ENCODE peak calls at places on chromosomes 1 and 21, in four cellular contexts. F is lower lobe of right lung, C is GM23338, P is stomach. Y is an unnamed sample. For H3K27me3, the result is how much of the 10 kb centered on the place peaks cover.

GRCh38 chr1:162213281-162213909 is 143.9 kb downstream of the NOS1AP start:
- DNase-seq in F (peak), P (peak), C (peak), Y (no peak)

GRCh38 chr1:240115831-240116230 is 24.1 kb downstream of the FMN2 start:
- DNase-seq in P (no peak), C (peak), F (no peak), Y (no peak)

GRCh38 chr1:88973520-88974137 is 18.8 kb downstream of the KYAT3 start:
- DNase-seq in C (peak), P (no peak), F (no peak), Y (no peak)

GRCh38 chr1:67834246-67834877 is 1.1 kb upstream of the GNG12 start:
- DNase-seq in F (no peak), C (no peak), P (no peak), Y (no peak)

GRCh38 chr1:34436836-34437235 is 260.1 kb downstream of the C1orf94 start:
- DNase-seq in C (no peak), F (no peak), P (no peak), Y (no peak)

GRCh38 chr21:36005879-36006400 is 54.4 kb downstream of the SETD4 start:
- DNase-seq in P (no peak), F (no peak), C (no peak), Y (no peak)

GRCh38 chr1:206905295-206906164 is 8.3 kb downstream of the IL24 start:
- DNase-seq in C (no peak), P (no peak), F (no peak), Y (no peak)

GRCh38 chr1:154442006-154442740 is 37.0 kb downstream of the IL6R start:
- DNase-seq in F (no peak), C (peak), P (no peak), Y (peak)

GRCh38 chr1:160997323-160998038 is 23.5 kb downstream of the F11R start:
- DNase-seq in F (peak), C (peak), P (peak), Y (peak)

GRCh38 chr1:161374373-161374772 is 6.7 kb upstream of the CFAP126 start:
- DNase-seq in P (no peak), F (no peak), C (peak), Y (no peak)

GRCh38 chr1:213457097-213457680 is 406.1 kb downstream of the RPS6KC1 start:
- DNase-seq in P (no peak), F (no peak), C (no peak), Y (no peak)

GRCh38 chr21:35628331-35628730 is 432.0 kb downstream of the SETD4 start:
- DNase-seq in C (no peak), F (no peak), P (no peak), Y (no peak)

GRCh38 chr1:234676103-234676594 is 66.2 kb upstream of the IRF2BP2 start:
- DNase-seq in C (peak), F (peak), P (peak), Y (peak)

GRCh38 chr1:232820431-232820830 is 15.2 kb downstream of the MAP10 start:
- DNase-seq in C (no peak), F (no peak), P (no peak), Y (no peak)

GRCh38 chr1:162351443-162351842 is 25.2 kb downstream of the SPATA46 start:
- DNase-seq in F (no peak), C (no peak), P (no peak), Y (no peak)

GRCh38 chr21:33858672-33859372 is 56.8 kb downstream of the ATP5PO start:
- DNase-seq in P (no peak), C (no peak), F (no peak), Y (peak)

GRCh38 chr1:98048234-98048633 is 127.4 kb upstream of the DPYD start:
- DNase-seq in F (peak), P (peak), C (peak), Y (peak)

GRCh38 chr1:183812686-183813569 is 8.0 kb downstream of the RGL1 start:
- DNase-seq in P (no peak), C (peak), F (no peak), Y (no peak)

GRCh38 chr1:203362561-203363055 is 11.7 kb upstream of the FMOD start:
- DNase-seq in F (no peak), C (no peak), P (no peak), Y (no peak)
- H3K27me3 ChIP-seq in F (under half), C (under half), P (under half), Y (under half)

DNA sequence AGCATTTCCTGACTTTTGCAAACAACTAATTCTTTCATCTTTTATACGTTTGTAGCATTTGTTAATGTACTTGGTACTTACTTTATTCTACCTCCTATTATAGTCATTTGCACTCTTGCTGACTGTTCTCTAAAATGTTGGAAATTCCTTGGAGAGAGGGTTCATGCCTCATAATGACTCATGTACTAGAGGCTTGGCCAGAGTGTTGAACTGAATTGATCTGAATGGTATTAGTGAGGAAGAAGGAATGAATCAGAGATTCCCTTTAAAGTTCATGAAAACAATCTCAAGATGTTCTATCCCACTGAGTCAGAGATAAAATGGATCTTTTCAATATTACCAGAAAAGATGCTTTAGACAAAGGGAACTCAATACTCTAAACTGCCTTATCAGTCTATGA is 383.4 kb downstream of the SEC16B start:
- DNase-seq in P (no peak), F (no peak), C (no peak), Y (no peak)
- H3K4me3 ChIP-seq in P (no peak), F (no peak), C (no peak), Y (no peak)

DNA sequence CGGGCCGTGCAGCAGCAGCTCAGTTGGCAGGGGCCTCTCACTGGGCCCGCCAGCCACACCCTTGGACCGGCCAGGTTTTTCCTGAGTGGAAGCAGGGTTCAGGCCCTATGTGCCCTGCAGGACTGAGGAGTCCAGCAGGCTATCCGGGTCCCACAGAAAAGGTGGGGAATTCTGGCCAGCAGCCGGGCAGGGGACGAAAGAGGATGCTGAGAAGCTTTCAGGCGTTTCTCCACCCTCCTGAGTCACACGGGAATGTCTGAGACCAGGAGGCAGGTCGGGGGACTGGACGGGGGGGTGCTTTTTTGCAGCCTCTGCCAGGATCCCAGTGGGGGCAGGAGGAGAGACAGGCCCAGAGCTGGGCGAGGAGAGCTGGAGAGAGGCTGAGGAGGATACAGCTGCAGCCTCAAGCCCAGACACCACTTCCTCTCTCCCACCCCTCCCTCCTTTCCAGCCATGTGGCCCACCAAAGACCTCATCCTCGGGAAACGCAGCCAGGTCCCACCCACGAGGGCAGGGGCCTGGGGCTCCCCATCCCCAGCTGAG is 105.4 kb downstream of the SPSB1 start:
- DNase-seq in P (no peak), F (no peak), C (no peak), Y (no peak)
- TF ChIP-seq CTCF in P (no peak), F (no peak), C (no peak), Y (no peak)

DNA sequence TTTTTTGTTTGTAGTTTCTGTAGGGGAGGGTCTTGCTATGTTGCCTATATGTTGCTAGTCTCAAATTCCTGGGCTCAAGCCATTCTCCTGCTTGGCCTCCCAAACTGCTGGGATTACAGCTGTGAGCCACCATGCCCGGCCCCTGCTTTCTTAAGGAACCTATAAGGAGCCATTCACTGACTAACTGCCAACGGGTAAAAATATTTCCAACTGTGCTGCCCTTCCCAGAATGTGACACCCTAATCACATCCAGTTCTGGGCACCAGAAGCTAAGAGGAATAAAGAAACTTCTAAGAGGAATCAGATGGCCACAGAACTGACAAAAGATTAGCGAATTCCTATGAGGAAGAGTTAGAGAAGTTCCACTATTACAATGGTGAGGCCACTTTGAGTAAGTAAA is 6.4 kb downstream of the SYPL2 start:
- DNase-seq in P (no peak), C (no peak), F (no peak), Y (no peak)
- H3K27me3 ChIP-seq in P (under half), C (under half), F (under half), Y (under half)

GRCh38 chr1:37035014-37035686 is 835 bp upstream of the GRIK3 start:
- DNase-seq in P (no peak), C (peak), F (no peak), Y (peak)
- H3K4me3 ChIP-seq in P (peak), C (peak), F (no peak), Y (peak)

GRCh38 chr1:85560305-85560704 is 20.3 kb upstream of the CCN1 start:
- DNase-seq in P (no peak), C (no peak), F (no peak), Y (no peak)
- TF ChIP-seq CTCF in P (no peak), C (no peak), F (no peak), Y (no peak)

GRCh38 chr1:110148961-110149360 is 1.3 kb upstream of the SLC6A17 start:
- DNase-seq in C (peak), F (no peak), P (no peak), Y (no peak)

GRCh38 chr1:110150330-110151174 is at the start of gene SLC6A17:
- DNase-seq in P (no peak), C (peak), F (no peak), Y (peak)

GRCh38 chr1:110153407-110153950 is 3.2 kb downstream of the SLC6A17 start:
- DNase-seq in F (no peak), P (no peak), C (no peak), Y (no peak)

GRCh38 chr1:110151175-110151715 is 951 bp downstream of the SLC6A17 start:
- DNase-seq in F (no peak), C (peak), P (no peak), Y (no peak)

DNA sequence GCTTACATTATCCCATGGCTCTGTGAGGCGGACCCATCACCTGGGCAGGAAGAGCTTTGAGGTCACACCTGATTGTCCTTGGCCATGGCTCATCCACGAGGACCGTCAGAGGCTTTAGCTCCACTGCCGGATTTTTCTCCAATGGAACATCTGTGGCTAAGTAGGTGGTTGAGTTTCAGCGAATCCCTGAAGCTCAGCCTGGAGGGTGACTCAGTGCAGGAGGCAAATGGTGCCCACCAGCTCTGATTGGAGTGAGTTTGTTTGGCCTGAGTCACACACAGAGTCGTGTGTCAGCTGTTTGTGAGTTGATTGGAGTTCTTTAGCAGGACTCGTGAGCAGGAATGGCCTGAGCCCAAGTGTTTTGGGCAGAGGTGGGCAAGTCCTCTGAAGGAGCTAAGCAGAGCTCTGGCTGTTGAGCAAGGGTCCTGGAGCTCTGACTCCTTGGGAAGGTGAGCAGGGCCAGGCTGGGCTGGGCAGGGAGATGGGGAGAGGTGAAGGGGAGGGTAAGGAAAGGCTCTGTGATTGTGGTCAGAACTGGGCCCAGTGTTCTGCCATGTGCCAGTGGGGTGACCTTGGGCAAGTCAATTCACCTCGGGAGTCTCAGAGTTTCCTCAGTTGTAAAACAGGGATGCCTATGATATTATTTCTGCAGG is 2.0 kb downstream of the SLC6A17 start:
- DNase-seq in C (no peak), P (no peak), F (no peak), Y (no peak)
- H3K27me3 ChIP-seq in C (half or more), P (half or more), F (half or more), Y (under half)

GRCh38 chr1:225423518-225423855 is 4.4 kb downstream of the LBR start:
- DNase-seq in F (no peak), P (no peak), C (no peak), Y (no peak)

GRCh38 chr1:225427249-225428065 is at the start of gene LBR:
- DNase-seq in F (peak), C (peak), P (peak), Y (no peak)

GRCh38 chr1:225426395-225427248 is 1.2 kb downstream of the LBR start:
- DNase-seq in C (peak), F (peak), P (no peak), Y (peak)

GRCh38 chr1:225424562-225425210 is 3.2 kb downstream of the LBR start:
- DNase-seq in F (no peak), P (no peak), C (no peak), Y (no peak)

GRCh38 chr1:225425211-225425786 is 2.5 kb downstream of the LBR start:
- DNase-seq in F (no peak), C (no peak), P (no peak), Y (no peak)
- H3K4me3 ChIP-seq in F (no peak), C (peak), P (peak), Y (no peak)

GRCh38 chr1:224185208-224185607 is 2.2 kb downstream of the DEGS1 start:
- DNase-seq in P (no peak), C (no peak), F (no peak), Y (no peak)

GRCh38 chr1:224181453-224181810 is 1.6 kb upstream of the DEGS1 start:
- DNase-seq in F (no peak), C (no peak), P (no peak), Y (no peak)

GRCh38 chr1:224182866-224183590 is at the start of gene DEGS1:
- DNase-seq in P (peak), C (peak), F (peak), Y (peak)

GRCh38 chr1:224182057-224182865 is 779 bp upstream of the DEGS1 start:
- DNase-seq in C (no peak), P (peak), F (no peak), Y (peak)

DNA sequence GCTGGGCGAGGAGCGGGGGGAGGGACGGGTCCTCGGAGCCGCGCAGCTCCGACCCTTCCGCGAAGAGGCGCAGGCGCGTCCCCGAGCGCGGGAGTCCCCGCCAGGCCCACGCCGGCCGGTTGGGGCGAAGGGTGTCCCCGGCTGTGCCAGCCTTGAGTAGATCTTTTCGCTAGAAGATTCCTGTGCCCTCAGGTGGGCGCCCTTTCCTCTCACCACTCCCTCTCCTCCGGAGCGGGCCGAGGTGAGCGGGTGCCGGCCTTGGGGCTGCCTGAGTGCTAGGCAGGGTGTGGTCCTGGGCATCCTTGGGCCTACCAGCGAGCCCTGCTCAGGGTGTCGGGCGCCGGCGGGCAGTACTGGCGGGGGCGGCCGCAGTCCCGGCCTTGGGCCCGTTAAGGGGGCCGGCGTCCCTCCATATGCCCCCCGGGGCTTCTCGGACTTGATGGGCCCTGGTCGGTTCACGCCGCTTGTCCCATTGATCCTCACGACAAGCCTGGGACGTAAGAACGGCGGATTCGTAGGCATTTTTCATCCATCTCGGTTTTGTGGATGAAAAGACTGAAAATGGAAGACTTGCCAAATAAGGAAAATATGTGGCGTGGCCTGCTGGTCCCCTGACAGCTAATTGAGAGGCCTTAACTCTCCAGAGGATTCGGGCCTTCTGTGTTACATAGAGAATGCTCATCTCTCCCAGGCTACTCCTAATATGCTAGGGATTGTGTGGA is 712 bp downstream of the DEGS1 start:
- DNase-seq in C (peak), P (peak), F (peak), Y (peak)
- TF ChIP-seq CTCF in C (no peak), P (no peak), F (no peak), Y (no peak)

GRCh38 chr1:228071839-228072657 is 10.5 kb upstream of the ARF1 start:
- DNase-seq in C (no peak), P (no peak), F (peak), Y (no peak)

GRCh38 chr1:228072658-228073043 is 9.9 kb upstream of the ARF1 start:
- DNase-seq in P (peak), F (no peak), C (no peak), Y (no peak)

GRCh38 chr1:228070851-228071250 is 11.7 kb upstream of the ARF1 start:
- DNase-seq in P (no peak), F (no peak), C (no peak), Y (no peak)

GRCh38 chr1:228068359-228068758 is 14.1 kb upstream of the ARF1 start:
- DNase-seq in P (no peak), C (no peak), F (no peak), Y (no peak)

GRCh38 chr1:228070173-228070572 is 12.3 kb upstream of the ARF1 start:
- DNase-seq in C (no peak), P (no peak), F (no peak), Y (no peak)
- H3K27me3 ChIP-seq in C (half or more), P (half or more), F (under half), Y (under half)